ENCODE peak calls at places on chromosomes 5 and 9, in four cellular contexts. C is testis, A is ovary, H is tibial nerve. J is an unnamed sample.

GRCh38 chr5:9621379-9621903 is 8.7 kb downstream of the TAS2R1 start:
- DNase-seq in C (no peak), A (no peak), H (no peak), J (no peak)

GRCh38 chr9:110559869-110560268 is 19.7 kb downstream of the SVEP1 start:
- DNase-seq in C (no peak), A (no peak), H (no peak), J (no peak)

GRCh38 chr9:76414656-76415055 is 20.4 kb upstream of the RFK start:
- DNase-seq in C (no peak), A (no peak), H (no peak), J (no peak)

GRCh38 chr5:79642210-79642609 is 30.0 kb downstream of the TENT2 start:
- DNase-seq in C (no peak), A (no peak), H (no peak), J (no peak)

GRCh38 chr5:149439899-149440655 is 61.0 kb upstream of the IL17B start:
- DNase-seq in C (no peak), A (no peak), H (no peak), J (no peak)

GRCh38 chr5:179167871-179168451 is 107.8 kb downstream of the ZNF354C start:
- DNase-seq in C (no peak), A (no peak), H (no peak), J (peak; percentile 42)

GRCh38 chr5:16673241-16673998 is 56.6 kb upstream of the RETREG1 start:
- DNase-seq in C (peak; percentile 66), A (no peak), H (no peak), J (no peak)

GRCh38 chr5:58958701-58959100 is 375.8 kb downstream of the RAB3C start:
- DNase-seq in C (no peak), A (no peak), H (no peak), J (no peak)

GRCh38 chr5:151450605-151451004 is 3.2 kb downstream of the SLC36A1 start:
- DNase-seq in C (no peak), A (no peak), H (no peak), J (no peak)

GRCh38 chr9:124369236-124369797 is 45.9 kb downstream of the PSMB7 start:
- DNase-seq in C (no peak), A (no peak), H (no peak), J (no peak)

GRCh38 chr9:95313010-95313498 is 4.5 kb downstream of the FANCC start:
- DNase-seq in C (peak; percentile 78), A (peak; percentile 29), H (no peak), J (peak; percentile 84)

GRCh38 chr5:179623906-179624741 is 653 bp upstream of the HNRNPH1 start:
- DNase-seq in C (peak; percentile 44), A (peak; percentile 60), H (no peak), J (peak; percentile 67)

GRCh38 chr5:71663570-71663969 is 55.5 kb upstream of the CARTPT start:
- DNase-seq in C (no peak), A (no peak), H (no peak), J (no peak)

GRCh38 chr5:92998456-92998855 is 582.6 kb downstream of the NR2F1-AS1 start:
- DNase-seq in C (no peak), A (no peak), H (no peak), J (no peak)

GRCh38 chr5:6567835-6568234 is 65.0 kb downstream of the NSUN2 start:
- DNase-seq in C (no peak), A (no peak), H (no peak), J (no peak)

GRCh38 chr5:135535820-135536801 is at the start of gene NEUROG1:
- DNase-seq in C (no peak), A (no peak), H (no peak), J (no peak)

GRCh38 chr5:150278916-150279315 is 10.7 kb downstream of the CAMK2A start:
- DNase-seq in C (no peak), A (no peak), H (no peak), J (no peak)

GRCh38 chr9:107976767-107977166 is 487.2 kb upstream of the KLF4 start:
- DNase-seq in C (peak; percentile 43), A (peak; percentile 21), H (peak; percentile 15), J (no peak)

GRCh38 chr5:115460476-115460875 is 84.1 kb downstream of the FEM1C start:
- DNase-seq in C (no peak), A (no peak), H (no peak), J (no peak)

GRCh38 chr5:135345945-135346731 is 52.9 kb downstream of the MACROH2A1 start:
- DNase-seq in C (no peak), A (no peak), H (no peak), J (peak; percentile 32)

GRCh38 chr5:150065346-150065745 is 21.0 kb downstream of the CSF1R start:
- DNase-seq in C (no peak), A (no peak), H (peak; percentile 26), J (peak; percentile 83)

DNA sequence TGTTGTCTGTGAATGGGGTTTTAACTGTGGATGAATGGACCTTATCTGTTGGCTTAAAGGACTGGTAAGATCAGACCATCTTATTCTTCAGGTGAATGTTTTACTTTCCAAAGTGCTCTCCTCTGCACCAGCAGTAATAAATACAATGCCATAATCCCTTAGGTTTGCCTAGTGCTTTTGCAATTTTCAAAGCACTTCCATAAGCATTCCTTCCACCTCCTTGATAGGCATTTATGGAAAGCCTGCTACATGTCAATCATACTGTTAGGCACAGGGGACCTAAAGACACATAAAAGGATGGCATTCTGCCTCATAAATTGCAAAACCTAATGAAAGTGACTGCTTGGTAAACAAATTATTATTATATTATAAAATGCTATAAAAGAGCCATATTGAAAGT is 21.4 kb downstream of the IL7R start:
- DNase-seq in C (no peak), A (no peak), H (no peak), J (no peak)
- H3K27ac ChIP-seq in C (no peak overlapping the region), A (no peak overlapping the region), H (no peak overlapping the region), J (no peak overlapping the region)

GRCh38 chr5:157049605-157050004 is 9.3 kb downstream of the HAVCR1 start:
- DNase-seq in C (no peak), A (no peak), H (no peak), J (no peak)
- H3K4me1 ChIP-seq in C (no peaks in the 10 kb centered on the region), A (no peaks in the 10 kb centered on the region), H (no peaks in the 10 kb centered on the region), J (no peaks in the 10 kb centered on the region)

GRCh38 chr9:38057416-38058195 is 11.4 kb downstream of the SHB start:
- DNase-seq in C (no peak), A (no peak), H (no peak), J (no peak)
- H3K27ac ChIP-seq in C (no peak overlapping the region), A (no peak overlapping the region), H (no peak overlapping the region), J (no peak overlapping the region)

DNA sequence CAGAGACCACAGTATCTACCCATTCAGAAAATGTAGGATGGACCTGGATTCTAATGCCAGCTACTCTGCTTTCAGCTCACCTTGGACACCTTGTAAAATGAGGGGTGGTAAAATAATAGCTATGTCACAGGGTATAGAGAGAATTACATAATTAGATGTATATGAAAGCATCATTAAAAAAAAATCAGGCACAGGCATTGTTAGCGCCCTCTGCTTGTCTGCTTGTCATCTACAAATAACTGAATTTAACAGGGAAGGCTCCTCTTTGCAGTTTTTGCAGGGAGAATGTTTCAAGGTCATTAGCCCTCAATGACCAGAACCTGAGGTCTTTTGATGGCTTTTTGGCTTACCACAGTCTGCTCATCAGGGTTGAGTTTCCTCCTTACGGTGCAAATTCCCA is 58.0 kb downstream of the GPR21 start:
- DNase-seq in C (no peak), A (no peak), H (no peak), J (no peak)
- H3K4me1 ChIP-seq in C (peaks cover 7% of the 10 kb centered on the region), A (peaks cover 3% of the 10 kb centered on the region), H (no peaks in the 10 kb centered on the region), J (peaks cover 2% of the 10 kb centered on the region)

GRCh38 chr5:175479125-175479881 is 943 bp downstream of the SFXN1 start:
- DNase-seq in C (no peak), A (peak; percentile 29), H (no peak), J (no peak)
- H3K27ac ChIP-seq in C (peak overlapping the region; percentile 82), A (peak overlapping the region; percentile 66), H (peak overlapping the region; percentile 70), J (no peak overlapping the region)

DNA sequence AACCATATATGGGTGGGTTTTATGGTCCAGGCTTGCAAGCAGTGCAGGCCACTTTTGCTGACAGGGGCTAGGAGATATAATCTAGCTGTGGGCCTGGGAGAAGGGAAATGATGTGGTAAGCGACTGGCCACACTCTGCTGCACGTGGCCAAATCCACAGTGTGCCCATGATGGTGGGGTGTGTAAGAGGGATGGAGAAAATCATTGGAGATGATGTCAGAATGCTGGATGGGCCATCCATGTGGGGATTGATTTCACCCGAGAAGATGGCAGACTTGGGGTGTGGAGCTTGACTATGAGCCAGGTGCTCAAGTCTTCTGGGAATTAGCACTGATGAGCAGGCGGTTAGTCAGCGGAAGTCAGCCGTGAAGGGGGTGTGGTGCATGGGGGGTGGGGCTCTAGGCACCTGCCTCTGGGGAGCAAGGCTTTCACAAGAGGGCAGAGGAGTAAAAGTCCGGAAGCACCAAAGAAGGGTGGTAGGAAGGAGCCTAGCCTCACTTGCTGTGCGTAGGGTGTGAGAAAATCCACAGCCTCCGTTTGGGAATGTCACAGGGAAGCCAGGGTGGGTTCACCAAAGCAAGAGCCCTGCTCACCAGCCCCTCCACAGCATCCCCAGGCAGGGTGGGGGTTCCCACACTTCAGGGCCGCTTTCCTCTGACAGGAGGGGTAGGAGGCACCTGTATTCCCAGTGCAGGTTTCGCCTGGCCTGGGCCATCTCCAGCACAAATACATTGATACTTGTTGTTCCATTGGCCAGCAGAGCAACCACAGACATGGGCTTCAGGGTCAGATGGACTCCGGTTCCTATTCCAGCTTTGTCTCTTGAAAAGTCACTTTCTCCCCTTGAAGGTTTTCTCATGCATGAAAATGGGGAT is 44.5 kb upstream of the ANGPTL2 start:
- DNase-seq in C (peak; percentile 10), A (no peak), H (no peak), J (peak; percentile 68)
- H3K4me1 ChIP-seq in C (no peaks in the 10 kb centered on the region), A (no peaks in the 10 kb centered on the region), H (no peaks in the 10 kb centered on the region), J (no peaks in the 10 kb centered on the region)